ENCODE peak calls at places on chromosomes 12 and 14, in seven cellular contexts. One of them, this sample, is unnamed. For H3K27me3, the result is how much of the 10 kb centered on the place peaks cover.

GRCh38 chr12:131076277-131076676 is 122.6 kb downstream of the ADGRD1 start:
- DNase-seq in uterus: no peak
- DNase-seq in endothelial cell of umbilical vein: no peak
- DNase-seq in brain microvascular endothelial cell: no peak
- DNase-seq in neuronal stem cell: no peak
- DNase-seq in ovary: no peak
- DNase-seq in IMR-90: no peak
- DNase-seq in this sample: no peak

GRCh38 chr14:104875811-104876210 is 10.7 kb downstream of the CEP170B start:
- DNase-seq in brain microvascular endothelial cell: no peak
- DNase-seq in uterus: no peak
- DNase-seq in neuronal stem cell: no peak
- DNase-seq in endothelial cell of umbilical vein: no peak
- DNase-seq in IMR-90: no peak
- DNase-seq in ovary: no peak
- DNase-seq in this sample: no peak

GRCh38 chr14:104460920-104461651 is 118.5 kb upstream of the C14orf180 start:
- DNase-seq in ovary: peak
- DNase-seq in brain microvascular endothelial cell: no peak
- DNase-seq in endothelial cell of umbilical vein: no peak
- DNase-seq in uterus: no peak
- DNase-seq in neuronal stem cell: peak
- DNase-seq in IMR-90: no peak
- DNase-seq in this sample: no peak

GRCh38 chr14:25411933-25412757 is 362.2 kb upstream of the STXBP6 start:
- DNase-seq in neuronal stem cell: peak
- DNase-seq in ovary: no peak
- DNase-seq in brain microvascular endothelial cell: no peak
- DNase-seq in uterus: no peak
- DNase-seq in IMR-90: no peak
- DNase-seq in endothelial cell of umbilical vein: no peak
- DNase-seq in this sample: no peak

GRCh38 chr14:106455026-106455425 is 928.6 kb downstream of the TMEM121 start:
- DNase-seq in brain microvascular endothelial cell: no peak
- DNase-seq in neuronal stem cell: no peak
- DNase-seq in IMR-90: no peak
- DNase-seq in ovary: no peak
- DNase-seq in uterus: no peak
- DNase-seq in endothelial cell of umbilical vein: no peak
- DNase-seq in this sample: no peak

GRCh38 chr14:90797919-90798318 is 18.3 kb downstream of the TTC7B start:
- DNase-seq in brain microvascular endothelial cell: no peak
- DNase-seq in endothelial cell of umbilical vein: no peak
- DNase-seq in ovary: no peak
- DNase-seq in uterus: no peak
- DNase-seq in IMR-90: no peak
- DNase-seq in neuronal stem cell: no peak
- DNase-seq in this sample: no peak

GRCh38 chr14:89853976-89854693 is 100.4 kb downstream of the EFCAB11 start:
- DNase-seq in IMR-90: no peak
- DNase-seq in neuronal stem cell: no peak
- DNase-seq in brain microvascular endothelial cell: no peak
- DNase-seq in uterus: no peak
- DNase-seq in endothelial cell of umbilical vein: no peak
- DNase-seq in ovary: no peak
- DNase-seq in this sample: peak

GRCh38 chr14:67602995-67603545 is 3.0 kb upstream of the PIGH start:
- DNase-seq in brain microvascular endothelial cell: no peak
- DNase-seq in uterus: no peak
- DNase-seq in endothelial cell of umbilical vein: no peak
- DNase-seq in IMR-90: no peak
- DNase-seq in ovary: no peak
- DNase-seq in neuronal stem cell: no peak
- DNase-seq in this sample: no peak

GRCh38 chr12:115833704-115834103 is 443.8 kb downstream of the MED13L start:
- DNase-seq in uterus: no peak
- DNase-seq in endothelial cell of umbilical vein: no peak
- DNase-seq in neuronal stem cell: no peak
- DNase-seq in IMR-90: no peak
- DNase-seq in ovary: no peak
- DNase-seq in brain microvascular endothelial cell: no peak
- DNase-seq in this sample: no peak

GRCh38 chr12:7935464-7935772 is 569 bp downstream of the SLC2A3 start:
- DNase-seq in neuronal stem cell: no peak
- DNase-seq in endothelial cell of umbilical vein: no peak
- DNase-seq in ovary: no peak
- DNase-seq in uterus: no peak
- DNase-seq in brain microvascular endothelial cell: no peak
- DNase-seq in IMR-90: no peak
- DNase-seq in this sample: no peak

GRCh38 chr12:64895541-64895940 is 71.1 kb downstream of the TBC1D30 start:
- DNase-seq in endothelial cell of umbilical vein: no peak
- DNase-seq in uterus: no peak
- DNase-seq in neuronal stem cell: no peak
- DNase-seq in IMR-90: peak
- DNase-seq in ovary: no peak
- DNase-seq in brain microvascular endothelial cell: peak
- DNase-seq in this sample: no peak

GRCh38 chr14:86153480-86153879 is 623.5 kb downstream of the FLRT2 start:
- DNase-seq in ovary: no peak
- DNase-seq in brain microvascular endothelial cell: no peak
- DNase-seq in uterus: no peak
- DNase-seq in endothelial cell of umbilical vein: no peak
- DNase-seq in neuronal stem cell: no peak
- DNase-seq in IMR-90: no peak
- DNase-seq in this sample: no peak

GRCh38 chr12:80936642-80937390 is 918 bp downstream of the LIN7A start:
- DNase-seq in ovary: peak
- DNase-seq in uterus: peak
- DNase-seq in IMR-90: peak
- DNase-seq in endothelial cell of umbilical vein: peak
- DNase-seq in brain microvascular endothelial cell: peak
- DNase-seq in neuronal stem cell: peak
- DNase-seq in this sample: no peak

GRCh38 chr14:85523624-85524023 is 6.3 kb upstream of the FLRT2 start:
- DNase-seq in brain microvascular endothelial cell: no peak
- DNase-seq in IMR-90: no peak
- DNase-seq in ovary: no peak
- DNase-seq in endothelial cell of umbilical vein: no peak
- DNase-seq in uterus: no peak
- DNase-seq in neuronal stem cell: no peak
- DNase-seq in this sample: no peak

GRCh38 chr14:44979740-44980346 is 17.9 kb downstream of the TOGARAM1 start:
- DNase-seq in IMR-90: no peak
- DNase-seq in ovary: no peak
- DNase-seq in endothelial cell of umbilical vein: peak
- DNase-seq in neuronal stem cell: no peak
- DNase-seq in brain microvascular endothelial cell: no peak
- DNase-seq in uterus: peak
- DNase-seq in this sample: no peak

GRCh38 chr14:55094630-55095157 is 34.4 kb upstream of the LGALS3 start:
- DNase-seq in IMR-90: peak
- DNase-seq in endothelial cell of umbilical vein: no peak
- DNase-seq in ovary: no peak
- DNase-seq in neuronal stem cell: no peak
- DNase-seq in brain microvascular endothelial cell: no peak
- DNase-seq in uterus: no peak
- DNase-seq in this sample: no peak

GRCh38 chr14:89000007-89000942 is 175.8 kb downstream of the TTC8 start:
- DNase-seq in IMR-90: peak
- DNase-seq in neuronal stem cell: no peak
- DNase-seq in endothelial cell of umbilical vein: peak
- DNase-seq in ovary: no peak
- DNase-seq in uterus: no peak
- DNase-seq in brain microvascular endothelial cell: peak
- DNase-seq in this sample: peak

GRCh38 chr12:6772331-6772695 is at the start of gene LAG3:
- DNase-seq in brain microvascular endothelial cell: no peak
- DNase-seq in endothelial cell of umbilical vein: no peak
- DNase-seq in ovary: peak
- DNase-seq in IMR-90: no peak
- DNase-seq in neuronal stem cell: no peak
- DNase-seq in uterus: peak
- DNase-seq in this sample: no peak

GRCh38 chr12:88453323-88453722 is 126.9 kb downstream of the KITLG start:
- DNase-seq in neuronal stem cell: no peak
- DNase-seq in brain microvascular endothelial cell: no peak
- DNase-seq in ovary: no peak
- DNase-seq in uterus: no peak
- DNase-seq in IMR-90: peak
- DNase-seq in endothelial cell of umbilical vein: no peak
- DNase-seq in this sample: no peak

GRCh38 chr12:100248886-100249285 is 18.0 kb downstream of the DEPDC4 start:
- DNase-seq in IMR-90: peak
- DNase-seq in brain microvascular endothelial cell: no peak
- DNase-seq in ovary: no peak
- DNase-seq in neuronal stem cell: no peak
- DNase-seq in endothelial cell of umbilical vein: no peak
- DNase-seq in uterus: no peak
- DNase-seq in this sample: no peak

GRCh38 chr12:71626098-71626497 is 37.5 kb downstream of the ZFC3H1 start:
- DNase-seq in brain microvascular endothelial cell: no peak
- DNase-seq in ovary: no peak
- DNase-seq in IMR-90: no peak
- DNase-seq in uterus: no peak
- DNase-seq in neuronal stem cell: no peak
- DNase-seq in endothelial cell of umbilical vein: peak
- DNase-seq in this sample: no peak

DNA sequence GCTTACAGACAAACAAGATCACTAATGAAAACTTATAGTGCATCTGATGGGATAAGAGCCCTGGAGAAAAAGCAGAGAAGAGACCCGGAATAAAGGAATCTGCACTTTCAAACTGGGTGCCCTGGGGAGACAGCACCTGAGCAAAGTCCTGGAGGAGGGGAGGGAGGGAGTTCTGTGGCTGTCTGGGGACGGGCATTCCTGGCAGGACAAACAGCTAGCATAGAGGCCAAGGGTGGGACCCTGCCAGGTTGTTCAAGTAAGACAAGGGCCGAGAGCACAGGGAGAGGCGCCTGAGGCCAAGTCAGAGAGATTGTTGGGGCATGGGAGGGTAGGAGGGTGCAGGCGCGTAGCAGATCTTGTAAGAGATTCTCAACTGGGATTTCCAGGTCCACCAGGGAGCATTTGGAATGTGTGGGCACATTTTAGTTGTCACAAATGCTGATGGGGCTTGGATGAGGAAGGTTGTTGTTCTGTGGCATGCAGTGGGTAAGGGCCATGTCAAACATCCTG is 14.2 kb downstream of the IQSEC3 start:
- DNase-seq in IMR-90: no peak
- DNase-seq in brain microvascular endothelial cell: no peak
- DNase-seq in ovary: no peak
- DNase-seq in endothelial cell of umbilical vein: no peak
- DNase-seq in uterus: no peak
- DNase-seq in neuronal stem cell: no peak
- DNase-seq in this sample: no peak
- H3K27me3 ChIP-seq in IMR-90: half or more
- H3K27me3 ChIP-seq in brain microvascular endothelial cell: under half
- H3K27me3 ChIP-seq in ovary: under half
- H3K27me3 ChIP-seq in endothelial cell of umbilical vein: under half
- H3K27me3 ChIP-seq in uterus: under half
- H3K27me3 ChIP-seq in neuronal stem cell: half or more
- H3K27me3 ChIP-seq in this sample: under half

GRCh38 chr12:52767427-52767826 is 9.7 kb downstream of the KRT76 start:
- DNase-seq in uterus: no peak
- DNase-seq in brain microvascular endothelial cell: no peak
- DNase-seq in endothelial cell of umbilical vein: no peak
- DNase-seq in IMR-90: no peak
- DNase-seq in neuronal stem cell: no peak
- DNase-seq in ovary: no peak
- DNase-seq in this sample: no peak
- H3K27me3 ChIP-seq in uterus: under half
- H3K27me3 ChIP-seq in brain microvascular endothelial cell: under half
- H3K27me3 ChIP-seq in endothelial cell of umbilical vein: under half
- H3K27me3 ChIP-seq in IMR-90: under half
- H3K27me3 ChIP-seq in neuronal stem cell: under half
- H3K27me3 ChIP-seq in ovary: under half
- H3K27me3 ChIP-seq in this sample: under half

GRCh38 chr14:99271288-99271941 is 582 bp downstream of the BCL11B start:
- DNase-seq in neuronal stem cell: no peak
- DNase-seq in ovary: no peak
- DNase-seq in IMR-90: no peak
- DNase-seq in brain microvascular endothelial cell: no peak
- DNase-seq in endothelial cell of umbilical vein: no peak
- DNase-seq in uterus: no peak
- DNase-seq in this sample: no peak
- H3K27me3 ChIP-seq in neuronal stem cell: half or more
- H3K27me3 ChIP-seq in ovary: under half
- H3K27me3 ChIP-seq in IMR-90: half or more
- H3K27me3 ChIP-seq in brain microvascular endothelial cell: half or more
- H3K27me3 ChIP-seq in endothelial cell of umbilical vein: under half
- H3K27me3 ChIP-seq in uterus: under half
- H3K27me3 ChIP-seq in this sample: under half

DNA sequence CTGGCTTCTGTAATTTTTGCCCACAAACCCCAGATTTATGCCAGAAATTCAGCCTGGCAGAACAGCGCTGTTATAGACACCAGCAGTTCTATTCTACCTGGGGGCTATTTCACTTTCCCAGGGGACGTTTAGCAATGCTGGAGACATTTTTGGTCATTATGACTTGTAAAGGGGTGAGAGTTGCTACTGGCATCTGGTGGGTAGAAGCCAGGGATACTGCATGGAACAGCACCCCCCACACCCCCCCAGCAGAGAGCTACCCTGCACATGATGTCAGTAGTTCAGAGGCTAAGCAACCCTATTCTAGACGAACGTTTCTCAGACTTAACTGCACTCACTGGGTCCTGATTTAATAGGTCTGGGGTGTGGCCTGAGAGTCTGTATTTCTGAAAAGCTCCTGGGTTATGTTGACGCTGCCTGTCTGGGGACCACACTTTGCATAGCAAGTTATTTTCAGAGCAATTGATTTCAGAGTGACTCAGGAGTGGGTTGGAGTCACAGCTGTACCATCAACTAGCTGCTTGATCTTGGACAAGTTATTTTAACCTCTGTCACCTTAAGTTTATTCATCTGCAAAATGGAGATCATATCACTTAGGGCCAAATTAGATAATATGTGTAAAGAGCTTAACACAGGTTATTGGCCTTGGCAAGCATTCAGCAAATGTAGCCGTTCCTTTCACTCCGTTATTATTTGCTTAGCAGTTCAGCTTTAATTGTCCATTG is 48.5 kb downstream of the CHST11 start:
- DNase-seq in neuronal stem cell: no peak
- DNase-seq in IMR-90: no peak
- DNase-seq in uterus: no peak
- DNase-seq in ovary: no peak
- DNase-seq in brain microvascular endothelial cell: no peak
- DNase-seq in endothelial cell of umbilical vein: peak
- DNase-seq in this sample: no peak
- H3K27me3 ChIP-seq in neuronal stem cell: under half
- H3K27me3 ChIP-seq in IMR-90: under half
- H3K27me3 ChIP-seq in uterus: under half
- H3K27me3 ChIP-seq in ovary: under half
- H3K27me3 ChIP-seq in brain microvascular endothelial cell: under half
- H3K27me3 ChIP-seq in endothelial cell of umbilical vein: under half
- H3K27me3 ChIP-seq in this sample: under half

This sample was measured in BJ.